ENCODE peak calls at places on chromosomes 4 and X, in ten cellular contexts. O is spleen; K is activated CD4-positive, alpha-beta T cell treated with anti-CD3 and anti-CD28 coated beads, Interleukin-2, amount 50 U/mL, for 1 hour; R is activated T-helper 1 cell treated with anti-CD3 and anti-CD28 coated beads, Interleukin-12 subunit alpha, Interleukin-12 subunit beta, Interleukin-2, Interleukin-4 antibody, amounts not matched to agents 30 ng/mL and 10 ng/mL and 1 ng/mL, durations not matched to agents 14 hours and 24 hours and 36 hours; C is endothelial cell; J is CD8-positive, alpha-beta T cell; D is left lobe of liver; E is neural crest cell; H is dorsolateral prefrontal cortex; I is NAMALWA. G is an unnamed sample.

GRCh38 chrX:47650164-47651042 is at the start of gene ELK1:
- DNase-seq in E (peak; percentile 76), O (peak; percentile 96), H (peak; percentile 97), R (peak; percentile 85), K (peak; percentile 84), J (peak; percentile 75), D (peak; percentile 95), I (peak; percentile 97), C (peak; percentile 81), G (peak; percentile 99)

GRCh38 chr4:189124149-189124758 is 816.4 kb upstream of the FRG1 start:
- DNase-seq in O (no peak), H (peak; percentile 66), R (no peak), D (no peak), K (no peak), C (peak; percentile 57), E (peak; percentile 40), I (peak; percentile 37), J (no peak), G (peak; percentile 54)

GRCh38 chrX:11437642-11438379 is 144.6 kb downstream of the AMELX start:
- DNase-seq in J (no peak), H (no peak), R (no peak), K (no peak), I (peak; percentile 1), D (peak; percentile 71), O (no peak), E (no peak), C (no peak), G (peak; percentile 88)

GRCh38 chr4:15164571-15164970 is 162.3 kb downstream of the CPEB2 start:
- DNase-seq in D (no peak), E (no peak), J (no peak), K (no peak), R (no peak), C (no peak), I (no peak), O (no peak), H (no peak), G (peak; percentile 74)

GRCh38 chrX:11329016-11329415 is 35.8 kb downstream of the AMELX start:
- DNase-seq in C (no peak), K (no peak), H (no peak), J (no peak), I (no peak), R (no peak), D (no peak), E (no peak), O (no peak), G (peak; percentile 11)

GRCh38 chrX:53184836-53185235 is 40.2 kb downstream of the KDM5C start:
- DNase-seq in O (no peak), R (no peak), I (no peak), C (no peak), E (no peak), K (no peak), H (no peak), J (no peak), D (no peak), G (peak; percentile 61)

GRCh38 chr4:12674184-12674583 is 810.0 kb downstream of the RAB28 start:
- DNase-seq in R (no peak), E (no peak), C (no peak), I (no peak), K (no peak), H (no peak), O (no peak), J (no peak), D (no peak), G (no peak)

GRCh38 chr4:172830295-172830764 is 338.3 kb upstream of the GALNT7 start:
- DNase-seq in H (no peak), E (no peak), R (no peak), O (no peak), C (no peak), D (no peak), J (no peak), K (no peak), I (peak; percentile 54), G (peak; percentile 40)

GRCh38 chr4:89482248-89482647 is 174.6 kb upstream of the GPRIN3 start:
- DNase-seq in E (no peak), J (no peak), H (no peak), D (no peak), C (no peak), I (peak; percentile 56), O (no peak), K (no peak), R (no peak), G (peak; percentile 83)

GRCh38 chrX:39678914-39679313 is 418.8 kb downstream of the BCOR start:
- DNase-seq in E (no peak), D (no peak), K (no peak), H (no peak), C (no peak), I (no peak), R (no peak), J (no peak), O (no peak), G (no peak)

GRCh38 chr4:47839259-47839658 is 1.4 kb upstream of the CORIN start:
- DNase-seq in D (no peak), J (no peak), C (no peak), H (peak; percentile 40), R (no peak), K (no peak), E (no peak), I (peak; percentile 36), O (no peak), G (peak; percentile 78)

GRCh38 chr4:141022221-141022760 is 111.0 kb downstream of the RNF150 start:
- DNase-seq in E (no peak), H (no peak), O (no peak), D (no peak), K (no peak), I (no peak), C (no peak), J (no peak), R (no peak), G (no peak)